ENCODE peak calls at places on chromosome 9, in eight cellular contexts. One of them, this sample, is unnamed.

GRCh38 chr9:13688223-13688989 is 408.9 kb upstream of the MPDZ start:
- DNase-seq in HuH-7: no peak
- DNase-seq in NCI-H1105 treated with DMSO at 0.1 percent for 48 hours: no peak
- DNase-seq in Caco-2: no peak
- DNase-seq in SK-N-DZ: no peak
- DNase-seq in HCT116: no peak
- DNase-seq in stimulated activated CD8-positive, alpha-beta memory T cell treated with anti-CD3 and anti-CD28 coated beads, Interleukin-15, amount 100 ng/mL, for 24 hours: no peak
- DNase-seq in choroid plexus epithelial cell: peak; percentile 71
- DNase-seq in this sample: no peak

GRCh38 chr9:129697956-129698757 is 32.7 kb downstream of the PRRX2 start:
- DNase-seq in choroid plexus epithelial cell: no peak
- DNase-seq in NCI-H1105 treated with DMSO at 0.1 percent for 48 hours: no peak
- DNase-seq in SK-N-DZ: no peak
- DNase-seq in HuH-7: no peak
- DNase-seq in Caco-2: no peak
- DNase-seq in HCT116: no peak
- DNase-seq in stimulated activated CD8-positive, alpha-beta memory T cell treated with anti-CD3 and anti-CD28 coated beads, Interleukin-15, amount 100 ng/mL, for 24 hours: no peak
- DNase-seq in this sample: no peak

GRCh38 chr9:124769451-124770358 is 1.4 kb downstream of the NR6A1 start:
- DNase-seq in HuH-7: peak; percentile 60
- DNase-seq in HCT116: peak; percentile 85
- DNase-seq in choroid plexus epithelial cell: no peak
- DNase-seq in NCI-H1105 treated with DMSO at 0.1 percent for 48 hours: peak; percentile 29
- DNase-seq in stimulated activated CD8-positive, alpha-beta memory T cell treated with anti-CD3 and anti-CD28 coated beads, Interleukin-15, amount 100 ng/mL, for 24 hours: no peak
- DNase-seq in SK-N-DZ: no peak
- DNase-seq in Caco-2: peak; percentile 68
- DNase-seq in this sample: peak; percentile 51

GRCh38 chr9:297104-297794 is 82.6 kb downstream of the DOCK8 start:
- DNase-seq in choroid plexus epithelial cell: no peak
- DNase-seq in HCT116: no peak
- DNase-seq in stimulated activated CD8-positive, alpha-beta memory T cell treated with anti-CD3 and anti-CD28 coated beads, Interleukin-15, amount 100 ng/mL, for 24 hours: no peak
- DNase-seq in NCI-H1105 treated with DMSO at 0.1 percent for 48 hours: no peak
- DNase-seq in HuH-7: no peak
- DNase-seq in Caco-2: no peak
- DNase-seq in SK-N-DZ: no peak
- DNase-seq in this sample: no peak

GRCh38 chr9:14488421-14489190 is 174.7 kb upstream of the NFIB start:
- DNase-seq in HuH-7: no peak
- DNase-seq in stimulated activated CD8-positive, alpha-beta memory T cell treated with anti-CD3 and anti-CD28 coated beads, Interleukin-15, amount 100 ng/mL, for 24 hours: no peak
- DNase-seq in HCT116: no peak
- DNase-seq in NCI-H1105 treated with DMSO at 0.1 percent for 48 hours: no peak
- DNase-seq in choroid plexus epithelial cell: no peak
- DNase-seq in SK-N-DZ: no peak
- DNase-seq in Caco-2: no peak
- DNase-seq in this sample: no peak

GRCh38 chr9:15087031-15087417 is 176.8 kb upstream of the FREM1 start:
- DNase-seq in HCT116: no peak
- DNase-seq in SK-N-DZ: no peak
- DNase-seq in stimulated activated CD8-positive, alpha-beta memory T cell treated with anti-CD3 and anti-CD28 coated beads, Interleukin-15, amount 100 ng/mL, for 24 hours: no peak
- DNase-seq in choroid plexus epithelial cell: no peak
- DNase-seq in HuH-7: no peak
- DNase-seq in NCI-H1105 treated with DMSO at 0.1 percent for 48 hours: no peak
- DNase-seq in Caco-2: no peak
- DNase-seq in this sample: no peak

GRCh38 chr9:111922324-111923013 is 25.9 kb downstream of the UGCG start:
- DNase-seq in HuH-7: no peak
- DNase-seq in stimulated activated CD8-positive, alpha-beta memory T cell treated with anti-CD3 and anti-CD28 coated beads, Interleukin-15, amount 100 ng/mL, for 24 hours: no peak
- DNase-seq in Caco-2: no peak
- DNase-seq in NCI-H1105 treated with DMSO at 0.1 percent for 48 hours: peak; percentile 74
- DNase-seq in SK-N-DZ: no peak
- DNase-seq in HCT116: no peak
- DNase-seq in choroid plexus epithelial cell: no peak
- DNase-seq in this sample: no peak

GRCh38 chr9:123426406-123426805 is 70.4 kb downstream of the CRB2 start:
- DNase-seq in Caco-2: no peak
- DNase-seq in SK-N-DZ: no peak
- DNase-seq in choroid plexus epithelial cell: no peak
- DNase-seq in stimulated activated CD8-positive, alpha-beta memory T cell treated with anti-CD3 and anti-CD28 coated beads, Interleukin-15, amount 100 ng/mL, for 24 hours: no peak
- DNase-seq in NCI-H1105 treated with DMSO at 0.1 percent for 48 hours: no peak
- DNase-seq in HuH-7: no peak
- DNase-seq in HCT116: no peak
- DNase-seq in this sample: no peak

GRCh38 chr9:116377179-116377790 is 223.7 kb downstream of the PAPPA start:
- DNase-seq in Caco-2: no peak
- DNase-seq in HuH-7: no peak
- DNase-seq in NCI-H1105 treated with DMSO at 0.1 percent for 48 hours: no peak
- DNase-seq in choroid plexus epithelial cell: peak; percentile 72
- DNase-seq in stimulated activated CD8-positive, alpha-beta memory T cell treated with anti-CD3 and anti-CD28 coated beads, Interleukin-15, amount 100 ng/mL, for 24 hours: no peak
- DNase-seq in HCT116: peak; percentile 57
- DNase-seq in SK-N-DZ: no peak
- DNase-seq in this sample: no peak

GRCh38 chr9:6565312-6565711 is 80.2 kb downstream of the GLDC start:
- DNase-seq in NCI-H1105 treated with DMSO at 0.1 percent for 48 hours: no peak
- DNase-seq in choroid plexus epithelial cell: peak; percentile 45
- DNase-seq in Caco-2: no peak
- DNase-seq in HuH-7: no peak
- DNase-seq in HCT116: no peak
- DNase-seq in SK-N-DZ: no peak
- DNase-seq in stimulated activated CD8-positive, alpha-beta memory T cell treated with anti-CD3 and anti-CD28 coated beads, Interleukin-15, amount 100 ng/mL, for 24 hours: no peak
- DNase-seq in this sample: no peak

GRCh38 chr9:136095028-136095494 is at the start of gene NACC2:
- DNase-seq in stimulated activated CD8-positive, alpha-beta memory T cell treated with anti-CD3 and anti-CD28 coated beads, Interleukin-15, amount 100 ng/mL, for 24 hours: no peak
- DNase-seq in SK-N-DZ: no peak
- DNase-seq in choroid plexus epithelial cell: peak; percentile 64
- DNase-seq in HuH-7: peak; percentile 83
- DNase-seq in HCT116: no peak
- DNase-seq in Caco-2: peak; percentile 64
- DNase-seq in NCI-H1105 treated with DMSO at 0.1 percent for 48 hours: no peak
- DNase-seq in this sample: no peak

GRCh38 chr9:93677061-93677571 is 100.7 kb downstream of the PHF2 start:
- DNase-seq in Caco-2: peak; percentile 12
- DNase-seq in SK-N-DZ: no peak
- DNase-seq in HCT116: no peak
- DNase-seq in stimulated activated CD8-positive, alpha-beta memory T cell treated with anti-CD3 and anti-CD28 coated beads, Interleukin-15, amount 100 ng/mL, for 24 hours: no peak
- DNase-seq in NCI-H1105 treated with DMSO at 0.1 percent for 48 hours: no peak
- DNase-seq in HuH-7: no peak
- DNase-seq in choroid plexus epithelial cell: no peak
- DNase-seq in this sample: no peak

GRCh38 chr9:115200711-115201505 is 83.0 kb upstream of the TNC start:
- DNase-seq in HCT116: no peak
- DNase-seq in Caco-2: no peak
- DNase-seq in choroid plexus epithelial cell: no peak
- DNase-seq in SK-N-DZ: no peak
- DNase-seq in stimulated activated CD8-positive, alpha-beta memory T cell treated with anti-CD3 and anti-CD28 coated beads, Interleukin-15, amount 100 ng/mL, for 24 hours: no peak
- DNase-seq in NCI-H1105 treated with DMSO at 0.1 percent for 48 hours: no peak
- DNase-seq in HuH-7: no peak
- DNase-seq in this sample: no peak

GRCh38 chr9:121718063-121718462 is 66.6 kb downstream of the DAB2IP start:
- DNase-seq in SK-N-DZ: peak; percentile 63
- DNase-seq in choroid plexus epithelial cell: no peak
- DNase-seq in Caco-2: no peak
- DNase-seq in HCT116: no peak
- DNase-seq in NCI-H1105 treated with DMSO at 0.1 percent for 48 hours: no peak
- DNase-seq in HuH-7: no peak
- DNase-seq in stimulated activated CD8-positive, alpha-beta memory T cell treated with anti-CD3 and anti-CD28 coated beads, Interleukin-15, amount 100 ng/mL, for 24 hours: no peak
- DNase-seq in this sample: no peak

GRCh38 chr9:21779397-21779796 is 23.0 kb upstream of the MTAP start:
- DNase-seq in Caco-2: no peak
- DNase-seq in HCT116: no peak
- DNase-seq in SK-N-DZ: no peak
- DNase-seq in HuH-7: no peak
- DNase-seq in NCI-H1105 treated with DMSO at 0.1 percent for 48 hours: no peak
- DNase-seq in stimulated activated CD8-positive, alpha-beta memory T cell treated with anti-CD3 and anti-CD28 coated beads, Interleukin-15, amount 100 ng/mL, for 24 hours: no peak
- DNase-seq in choroid plexus epithelial cell: peak; percentile 56
- DNase-seq in this sample: no peak

GRCh38 chr9:34224349-34224748 is 45.5 kb downstream of the UBAP1 start:
- DNase-seq in stimulated activated CD8-positive, alpha-beta memory T cell treated with anti-CD3 and anti-CD28 coated beads, Interleukin-15, amount 100 ng/mL, for 24 hours: no peak
- DNase-seq in HuH-7: no peak
- DNase-seq in Caco-2: no peak
- DNase-seq in NCI-H1105 treated with DMSO at 0.1 percent for 48 hours: no peak
- DNase-seq in SK-N-DZ: no peak
- DNase-seq in choroid plexus epithelial cell: no peak
- DNase-seq in HCT116: no peak
- DNase-seq in this sample: no peak

GRCh38 chr9:89171693-89172092 is 6.9 kb downstream of the SHC3 start:
- DNase-seq in HuH-7: no peak
- DNase-seq in NCI-H1105 treated with DMSO at 0.1 percent for 48 hours: no peak
- DNase-seq in choroid plexus epithelial cell: no peak
- DNase-seq in HCT116: no peak
- DNase-seq in Caco-2: no peak
- DNase-seq in stimulated activated CD8-positive, alpha-beta memory T cell treated with anti-CD3 and anti-CD28 coated beads, Interleukin-15, amount 100 ng/mL, for 24 hours: no peak
- DNase-seq in SK-N-DZ: no peak
- DNase-seq in this sample: no peak

GRCh38 chr9:35758475-35759050 is 4.5 kb upstream of the MSMP start:
- DNase-seq in HuH-7: no peak
- DNase-seq in NCI-H1105 treated with DMSO at 0.1 percent for 48 hours: no peak
- DNase-seq in choroid plexus epithelial cell: peak; percentile 68
- DNase-seq in HCT116: no peak
- DNase-seq in stimulated activated CD8-positive, alpha-beta memory T cell treated with anti-CD3 and anti-CD28 coated beads, Interleukin-15, amount 100 ng/mL, for 24 hours: no peak
- DNase-seq in SK-N-DZ: no peak
- DNase-seq in Caco-2: no peak
- DNase-seq in this sample: no peak

GRCh38 chr9:129140397-129141065 is 29.3 kb downstream of the PTPA start:
- DNase-seq in NCI-H1105 treated with DMSO at 0.1 percent for 48 hours: peak; percentile 16
- DNase-seq in Caco-2: peak; percentile 61
- DNase-seq in stimulated activated CD8-positive, alpha-beta memory T cell treated with anti-CD3 and anti-CD28 coated beads, Interleukin-15, amount 100 ng/mL, for 24 hours: no peak
- DNase-seq in HCT116: no peak
- DNase-seq in HuH-7: peak; percentile 46
- DNase-seq in SK-N-DZ: peak; percentile 63
- DNase-seq in choroid plexus epithelial cell: peak; percentile 66
- DNase-seq in this sample: peak; percentile 56

GRCh38 chr9:129336601-129337286 is 158.7 kb upstream of the IER5L start:
- DNase-seq in HuH-7: no peak
- DNase-seq in stimulated activated CD8-positive, alpha-beta memory T cell treated with anti-CD3 and anti-CD28 coated beads, Interleukin-15, amount 100 ng/mL, for 24 hours: no peak
- DNase-seq in choroid plexus epithelial cell: peak; percentile 76
- DNase-seq in HCT116: no peak
- DNase-seq in SK-N-DZ: no peak
- DNase-seq in Caco-2: no peak
- DNase-seq in NCI-H1105 treated with DMSO at 0.1 percent for 48 hours: no peak
- DNase-seq in this sample: no peak

GRCh38 chr9:137387034-137387890 is 35.7 kb downstream of the EXD3 start:
- DNase-seq in stimulated activated CD8-positive, alpha-beta memory T cell treated with anti-CD3 and anti-CD28 coated beads, Interleukin-15, amount 100 ng/mL, for 24 hours: no peak
- DNase-seq in NCI-H1105 treated with DMSO at 0.1 percent for 48 hours: no peak
- DNase-seq in Caco-2: no peak
- DNase-seq in HuH-7: no peak
- DNase-seq in SK-N-DZ: no peak
- DNase-seq in HCT116: no peak
- DNase-seq in choroid plexus epithelial cell: peak; percentile 42
- DNase-seq in this sample: no peak

GRCh38 chr9:28073278-28073677 is 500.0 kb upstream of the C9orf72 start:
- DNase-seq in NCI-H1105 treated with DMSO at 0.1 percent for 48 hours: peak; percentile 44
- DNase-seq in HCT116: peak; percentile 15
- DNase-seq in Caco-2: no peak
- DNase-seq in stimulated activated CD8-positive, alpha-beta memory T cell treated with anti-CD3 and anti-CD28 coated beads, Interleukin-15, amount 100 ng/mL, for 24 hours: no peak
- DNase-seq in SK-N-DZ: no peak
- DNase-seq in HuH-7: peak; percentile 1
- DNase-seq in choroid plexus epithelial cell: peak; percentile 82
- DNase-seq in this sample: peak; percentile 30

GRCh38 chr9:89189215-89189614 is 10.6 kb upstream of the SHC3 start:
- DNase-seq in choroid plexus epithelial cell: peak; percentile 22
- DNase-seq in SK-N-DZ: no peak
- DNase-seq in Caco-2: no peak
- DNase-seq in NCI-H1105 treated with DMSO at 0.1 percent for 48 hours: no peak
- DNase-seq in HCT116: no peak
- DNase-seq in stimulated activated CD8-positive, alpha-beta memory T cell treated with anti-CD3 and anti-CD28 coated beads, Interleukin-15, amount 100 ng/mL, for 24 hours: no peak
- DNase-seq in HuH-7: no peak
- DNase-seq in this sample: no peak

GRCh38 chr9:15144567-15145174 is 162.3 kb downstream of the TTC39B start:
- DNase-seq in HuH-7: no peak
- DNase-seq in stimulated activated CD8-positive, alpha-beta memory T cell treated with anti-CD3 and anti-CD28 coated beads, Interleukin-15, amount 100 ng/mL, for 24 hours: no peak
- DNase-seq in choroid plexus epithelial cell: no peak
- DNase-seq in HCT116: peak; percentile 8
- DNase-seq in Caco-2: no peak
- DNase-seq in SK-N-DZ: no peak
- DNase-seq in NCI-H1105 treated with DMSO at 0.1 percent for 48 hours: peak; percentile 93
- DNase-seq in this sample: no peak

This sample was measured in HepG2.